ENCODE peak calls at places on chromosomes 16 and 17, in eight cellular contexts. H is PC-3; N is cardiac muscle cell; V is prostate gland; L is CD4-positive, alpha-beta T cell; B is body of pancreas; D is kidney; M is tibial nerve. Z is an unnamed sample.
A peak's percentile ranks its signal among the peaks of the same experiment; 100 is the strongest.

GRCh38 chr16:10080031-10080772 is 102.0 kb downstream of the GRIN2A start:
- DNase-seq in H (peak; percentile 88), N (peak; percentile 52), V (peak; percentile 57), L (no peak), B (peak; percentile 71), D (no peak), M (no peak), Z (no peak)

GRCh38 chr16:30526137-30526822 is at the start of gene ZNF768:
- DNase-seq in H (peak; percentile 8), N (peak; percentile 87), V (no peak), L (no peak), B (peak; percentile 41), D (peak; percentile 85), M (no peak), Z (peak; percentile 69)

GRCh38 chr17:50882851-50883250 is 16.7 kb upstream of the TOB1 start:
- DNase-seq in H (peak; percentile 85), N (no peak), V (no peak), L (no peak), B (no peak), D (no peak), M (no peak), Z (no peak)

GRCh38 chr16:83863682-83864081 is 35.2 kb upstream of the MLYCD start:
- DNase-seq in H (no peak), N (no peak), V (no peak), L (no peak), B (no peak), D (no peak), M (no peak), Z (no peak)

GRCh38 chr16:19167710-19168172 is 299 bp upstream of the SYT17 start:
- DNase-seq in H (peak; percentile 79), N (peak; percentile 79), V (peak; percentile 71), L (no peak), B (peak; percentile 69), D (peak; percentile 85), M (no peak), Z (peak; percentile 14)

GRCh38 chr16:10827691-10828341 is 9.2 kb upstream of the TVP23A start:
- DNase-seq in H (peak; percentile 64), N (no peak), V (peak; percentile 56), L (no peak), B (peak; percentile 85), D (peak; percentile 97), M (peak; percentile 79), Z (no peak)

GRCh38 chr16:5412721-5413120 is 315.1 kb upstream of the EEF2KMT start:
- DNase-seq in H (no peak), N (no peak), V (no peak), L (no peak), B (no peak), D (peak; percentile 76), M (no peak), Z (peak; percentile 14)

GRCh38 chr17:75558666-75559530 is 28.7 kb upstream of the MYO15B start:
- DNase-seq in H (no peak), N (no peak), V (no peak), L (no peak), B (no peak), D (no peak), M (no peak), Z (no peak)

GRCh38 chr17:70622382-70623260 is 453.3 kb downstream of the KCNJ2 start:
- DNase-seq in H (peak; percentile 80), N (peak; percentile 47), V (no peak), L (no peak), B (peak; percentile 27), D (no peak), M (no peak), Z (peak; percentile 11)

GRCh38 chr16:83619381-83620150 is 188.2 kb upstream of the HSBP1 start:
- DNase-seq in H (no peak), N (no peak), V (no peak), L (no peak), B (no peak), D (no peak), M (no peak), Z (no peak)

GRCh38 chr16:3363793-3364192 is 8.1 kb downstream of the OR2C1 start:
- DNase-seq in H (no peak), N (no peak), V (no peak), L (no peak), B (no peak), D (no peak), M (no peak), Z (no peak)

GRCh38 chr17:54111576-54111975 is 288.8 kb downstream of the KIF2B start:
- DNase-seq in H (no peak), N (no peak), V (no peak), L (no peak), B (no peak), D (no peak), M (no peak), Z (no peak)

GRCh38 chr17:69501591-69502468 is 87.3 kb downstream of the MAP2K6 start:
- DNase-seq in H (peak; percentile 24), N (peak; percentile 52), V (peak; percentile 34), L (no peak), B (peak; percentile 68), D (no peak), M (peak; percentile 30), Z (peak; percentile 6)

GRCh38 chr16:14286381-14287230 is 215.5 kb downstream of the MRTFB start:
- DNase-seq in H (no peak), N (no peak), V (no peak), L (peak; percentile 20), B (no peak), D (no peak), M (no peak), Z (no peak)

GRCh38 chr16:14148569-14148968 is 77.5 kb downstream of the MRTFB start:
- DNase-seq in H (no peak), N (no peak), V (no peak), L (no peak), B (no peak), D (no peak), M (no peak), Z (no peak)

GRCh38 chr16:68732068-68732680 is 4.9 kb upstream of the CDH1 start:
- DNase-seq in H (peak; percentile 50), N (peak; percentile 48), V (peak; percentile 79), L (no peak), B (peak; percentile 87), D (peak; percentile 87), M (no peak), Z (no peak)

GRCh38 chr17:27818311-27819170 is 18.2 kb upstream of the NOS2 start:
- DNase-seq in H (no peak), N (no peak), V (no peak), L (no peak), B (no peak), D (no peak), M (no peak), Z (no peak)

GRCh38 chr17:78414178-78415162 is 36.0 kb downstream of the PGS1 start:
- DNase-seq in H (no peak), N (no peak), V (no peak), L (peak; percentile 46), B (no peak), D (peak; percentile 68), M (no peak), Z (no peak)

GRCh38 chr17:2262146-2262587 is 41.4 kb downstream of the SMG6 start:
- DNase-seq in H (peak; percentile 70), N (no peak), V (no peak), L (no peak), B (no peak), D (no peak), M (no peak), Z (no peak)

GRCh38 chr17:82865996-82866395 is 26.2 kb upstream of the ZNF750 start:
- DNase-seq in H (no peak), N (no peak), V (no peak), L (no peak), B (no peak), D (no peak), M (no peak), Z (no peak)
- H3K27ac ChIP-seq in H (no peak overlapping the region), N (peak overlapping the region; percentile 70), V (no peak overlapping the region), L (no peak overlapping the region), B (no peak overlapping the region), D (no peak overlapping the region), M (peak overlapping the region; percentile 25), Z (no peak overlapping the region)

DNA sequence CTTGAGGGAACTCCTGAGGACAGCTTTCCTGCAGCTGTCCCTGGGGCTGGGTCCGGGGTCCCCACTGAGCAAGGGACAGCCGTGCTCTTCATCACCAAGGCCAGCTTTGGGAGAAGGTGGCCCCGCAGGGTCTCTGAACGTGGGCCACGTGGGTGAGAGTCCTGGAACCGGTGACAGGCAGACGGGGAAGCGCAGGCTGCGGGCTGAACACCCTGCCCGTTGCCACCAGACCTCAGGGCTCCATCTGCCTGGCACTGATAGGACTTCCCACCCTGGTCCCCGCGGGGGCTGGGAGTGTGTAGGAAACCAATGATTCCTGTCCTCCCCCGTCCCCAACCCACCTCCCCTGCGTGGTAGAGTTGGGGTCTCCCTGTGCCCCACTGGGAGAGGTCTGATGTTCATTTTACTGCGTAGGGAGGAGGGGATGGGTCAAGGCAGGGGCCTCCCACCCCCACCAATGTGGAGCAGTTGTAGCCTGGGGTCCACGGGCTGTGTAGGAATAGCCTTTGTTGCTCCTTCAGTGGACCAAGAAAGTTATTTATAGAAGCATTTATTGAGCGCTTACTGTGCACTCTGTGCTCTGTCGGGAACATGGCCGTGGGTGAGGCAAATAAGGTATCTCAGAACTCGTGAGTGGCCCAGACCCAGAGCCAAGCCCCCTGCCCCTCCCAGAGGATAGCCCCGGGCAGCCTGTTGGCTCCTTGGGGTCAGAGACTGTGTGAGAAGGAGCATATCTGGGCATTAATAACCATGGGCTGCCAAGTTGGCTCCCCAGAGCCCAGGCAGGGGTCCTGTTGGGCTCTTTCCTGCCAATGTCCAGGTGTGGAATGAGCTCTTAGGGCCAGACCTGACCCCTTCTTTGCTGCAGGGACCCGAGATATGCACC is 1.3 kb downstream of the ADGRG1 start:
- DNase-seq in H (no peak), N (no peak), V (no peak), L (no peak), B (no peak), D (no peak), M (no peak), Z (no peak)
- H3K27ac ChIP-seq in H (no peak overlapping the region), N (no peak overlapping the region), V (peak overlapping the region; percentile 18), L (no peak overlapping the region), B (no peak overlapping the region), D (peak overlapping the region; percentile 98), M (peak overlapping the region; percentile 86), Z (peak overlapping the region; percentile 81)

DNA sequence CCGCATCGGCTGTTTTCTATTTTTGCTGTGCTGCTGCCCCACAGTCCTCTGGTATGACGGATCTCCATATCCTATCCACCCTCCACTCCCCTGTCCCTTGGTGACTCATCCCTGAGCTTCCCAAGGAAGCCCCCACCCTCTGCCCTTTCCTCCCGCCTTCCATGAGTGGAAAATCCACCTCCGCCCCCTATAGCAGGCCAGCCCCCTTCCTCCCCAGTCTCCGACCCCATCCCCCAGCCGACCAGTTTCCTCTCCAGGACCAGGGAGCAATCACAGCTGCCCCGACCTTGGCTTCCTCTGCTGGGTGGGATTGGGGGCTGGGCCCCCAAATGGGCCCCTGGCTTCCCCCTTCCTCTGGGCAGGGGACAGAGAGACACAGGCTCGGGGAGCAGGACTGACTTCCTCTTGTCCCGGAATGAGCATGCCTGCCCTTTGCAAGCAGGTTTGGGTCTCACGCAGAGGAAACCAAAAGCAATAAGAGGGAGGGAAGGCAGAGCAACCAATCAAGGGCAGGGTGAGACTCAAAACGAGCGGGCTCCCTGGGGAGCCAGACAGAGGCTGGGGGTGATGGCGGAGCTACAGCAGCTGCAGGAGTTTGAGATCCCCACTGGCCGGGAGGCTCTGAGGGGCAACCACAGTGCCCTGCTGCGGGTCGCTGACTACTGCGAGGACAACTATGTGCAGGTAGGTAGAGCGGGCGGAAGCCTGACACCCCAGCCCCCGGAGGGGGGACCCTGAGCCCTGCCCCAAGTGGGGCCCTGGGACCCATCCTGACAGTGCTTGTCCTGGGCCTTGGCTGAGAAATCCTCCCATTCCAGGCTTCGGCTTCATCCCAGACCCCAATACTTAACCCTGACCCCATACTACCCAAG is at the start of the genes ABI3 and GNGT2:
- DNase-seq in H (no peak), N (no peak), V (no peak), L (peak; percentile 46), B (peak; percentile 52), D (peak; percentile 83), M (no peak), Z (no peak)
- H3K27ac ChIP-seq in H (no peak within 1 kb of the TSS), N (no peak within 1 kb of the TSS), V (peak within 1 kb of the TSS; percentile 26), L (peak within 1 kb of the TSS; percentile 70), B (no peak within 1 kb of the TSS), D (peak within 1 kb of the TSS; percentile 84), M (peak within 1 kb of the TSS; percentile 68), Z (peak within 1 kb of the TSS; percentile 27)

GRCh38 chr17:16909472-16909871 is 62.4 kb downstream of the TNFRSF13B start:
- DNase-seq in H (no peak), N (no peak), V (no peak), L (no peak), B (no peak), D (no peak), M (no peak), Z (no peak)
- H3K27ac ChIP-seq in H (no peak overlapping the region), N (no peak overlapping the region), V (no peak overlapping the region), L (no peak overlapping the region), B (no peak overlapping the region), D (no peak overlapping the region), M (no peak overlapping the region), Z (no peak overlapping the region)